ENCODE peak calls at places on chromosomes 7 and 10, in nine cellular contexts. C is uterus, K is IMR-90, O is HFFc6, S is esophagus squamous epithelium, A is Panc1, U is lower lobe of right lung, J is mucosa of descending colon, V is endothelial cell. H is an unnamed sample.

GRCh38 chr7:16912540-16912939 is 30.8 kb upstream of the AGR3 start:
- DNase-seq in C (no peak), K (no peak), O (no peak), S (no peak), A (no peak), U (no peak), J (no peak), V (no peak), H (no peak)

GRCh38 chr7:4694653-4695335 is 12.7 kb downstream of the FOXK1 start:
- DNase-seq in C (peak; percentile 84), K (peak; percentile 86), O (peak; percentile 57), S (no peak), A (no peak), U (no peak), J (peak; percentile 21), V (no peak), H (no peak)

GRCh38 chr7:30922596-30922995 is 10.9 kb downstream of the AQP1 start:
- DNase-seq in C (no peak), K (no peak), O (no peak), S (no peak), A (no peak), U (peak; percentile 24), J (no peak), V (no peak), H (peak; percentile 68)

GRCh38 chr7:30887464-30887872 is 24.2 kb upstream of the AQP1 start:
- DNase-seq in C (no peak), K (no peak), O (no peak), S (no peak), A (no peak), U (no peak), J (no peak), V (no peak), H (no peak)

GRCh38 chr7:132377703-132378584 is 198.3 kb downstream of the PLXNA4 start:
- DNase-seq in C (no peak), K (no peak), O (no peak), S (no peak), A (no peak), U (no peak), J (no peak), V (no peak), H (no peak)

GRCh38 chr7:106664343-106664742 is 3.4 kb upstream of the CCDC71L start:
- DNase-seq in C (no peak), K (no peak), O (no peak), S (no peak), A (no peak), U (no peak), J (no peak), V (no peak), H (no peak)

GRCh38 chr7:155205368-155206285 is 92.1 kb upstream of the INSIG1 start:
- DNase-seq in C (peak; percentile 83), K (peak; percentile 99), O (peak; percentile 98), S (peak; percentile 75), A (peak; percentile 97), U (peak; percentile 89), J (peak; percentile 80), V (no peak), H (peak; percentile 93)

GRCh38 chr7:111424768-111425167 is 137.5 kb downstream of the IMMP2L start:
- DNase-seq in C (no peak), K (peak; percentile 23), O (peak; percentile 52), S (no peak), A (peak; percentile 18), U (no peak), J (no peak), V (no peak), H (no peak)

GRCh38 chr7:7769712-7770111 is 51.3 kb upstream of the RPA3 start:
- DNase-seq in C (no peak), K (no peak), O (no peak), S (no peak), A (no peak), U (no peak), J (no peak), V (no peak), H (no peak)

GRCh38 chr7:68789597-68789996 is 808.7 kb upstream of the AUTS2 start:
- DNase-seq in C (no peak), K (no peak), O (no peak), S (no peak), A (no peak), U (no peak), J (no peak), V (no peak), H (no peak)
- TF ChIP-seq CTCF in C (no peak), K (no peak), O (no peak), S (no peak), A (no peak), U (no peak), J (no peak), V (no peak), H (no peak)

DNA sequence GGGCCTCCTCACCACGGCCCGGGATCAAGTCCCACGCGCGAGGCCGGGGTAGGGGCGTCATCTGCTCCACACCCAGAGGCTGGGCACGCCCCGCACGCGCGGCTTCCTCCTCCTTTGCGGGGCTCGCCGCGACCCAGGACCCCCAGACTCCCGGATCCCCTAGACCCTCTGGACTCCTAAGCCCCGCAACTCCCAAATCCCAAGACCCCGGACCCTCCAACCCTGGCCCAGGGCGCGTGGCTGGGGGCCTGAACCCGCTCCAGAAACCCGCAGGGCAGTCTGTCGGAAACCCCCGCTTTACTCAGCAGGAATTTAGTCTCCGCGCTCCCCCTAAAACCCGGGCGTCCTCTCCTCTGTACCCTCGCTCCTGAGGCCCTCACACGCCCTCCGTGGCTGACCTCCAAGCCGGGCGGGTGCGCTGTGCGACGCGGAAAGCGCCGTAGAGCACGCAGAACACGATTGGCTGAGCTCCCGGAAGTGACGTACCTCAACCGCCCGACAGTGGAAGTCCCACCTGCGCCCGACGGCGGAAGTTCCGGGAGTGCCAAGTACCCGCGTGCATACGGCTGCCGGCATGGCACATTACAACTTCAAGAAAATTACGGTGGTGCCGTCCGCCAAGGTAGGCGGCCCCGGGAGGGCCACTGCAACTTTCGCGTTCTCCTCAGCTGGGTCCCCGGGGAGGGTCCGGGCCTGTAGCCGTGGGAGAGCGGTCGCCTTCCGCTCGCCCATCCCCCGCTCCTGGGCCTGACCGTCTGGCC is at the start of gene GTPBP4:
- DNase-seq in C (peak; percentile 98), K (peak; percentile 97), O (peak; percentile 96), S (peak; percentile 88), A (peak; percentile 69), U (peak; percentile 99), J (peak; percentile 99), V (peak; percentile 88), H (peak; percentile 99)
- TF ChIP-seq CTCF in C (no peak), K (peak; percentile 28), O (peak; percentile 15), S (no peak), A (no peak), U (peak; percentile 18), J (no peak), V (no peak), H (peak; percentile 61)

DNA sequence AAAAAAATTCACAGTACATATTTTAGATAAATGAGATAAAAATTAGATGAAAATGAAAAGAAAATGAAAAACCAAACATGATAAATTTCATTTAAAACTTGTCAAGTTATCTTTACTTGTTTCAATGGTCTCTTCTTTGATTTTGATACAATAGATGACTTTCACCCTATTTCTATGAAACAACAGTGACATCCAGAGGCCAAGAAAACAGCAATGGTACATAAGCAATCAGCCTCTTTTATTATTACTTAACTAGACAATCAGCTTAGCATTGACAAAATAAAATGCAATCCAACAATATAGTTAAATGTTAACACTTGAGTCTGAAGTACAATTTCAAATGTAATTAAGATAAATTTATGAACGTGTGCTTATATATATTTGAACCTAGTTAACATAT is 74.8 kb upstream of the GPR37 start:
- DNase-seq in C (no peak), K (no peak), O (no peak), S (no peak), A (no peak), U (no peak), J (no peak), V (no peak), H (no peak)
- TF ChIP-seq CTCF in C (no peak), K (peak; percentile 32), O (peak; percentile 18), S (no peak), A (no peak), U (no peak), J (no peak), V (no peak), H (peak; percentile 70)

GRCh38 chr10:47021850-47022249 is 110.6 kb downstream of the PTPN20 start:
- DNase-seq in C (peak; percentile 8), K (no peak), O (no peak), S (no peak), A (no peak), U (no peak), J (no peak), V (peak; percentile 3), H (no peak)
- TF ChIP-seq CTCF in C (no peak), K (no peak), O (peak; percentile 67), S (no peak), A (no peak), U (no peak), J (no peak), V (peak; percentile 39), H (no peak)

DNA sequence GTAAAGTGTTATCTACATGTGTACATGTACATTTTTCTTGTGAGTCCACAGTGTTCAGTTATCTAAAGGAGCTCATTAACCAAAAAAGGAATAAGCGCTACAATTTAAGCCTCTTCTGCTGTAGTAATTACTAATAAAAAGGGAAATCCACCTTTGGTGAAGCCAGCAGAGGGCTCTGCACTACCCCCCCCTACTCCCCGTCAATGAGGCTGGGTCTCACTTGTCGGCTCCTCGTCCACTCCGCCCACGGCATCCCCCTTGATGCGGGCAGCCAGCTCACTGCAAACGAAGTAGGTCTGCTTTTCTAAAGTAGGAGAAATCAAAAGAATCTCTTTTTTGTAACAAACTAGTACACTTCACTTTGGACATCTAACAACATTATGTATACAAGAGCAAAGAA is 4.7 kb upstream of the WASHC2A start:
- DNase-seq in C (no peak), K (no peak), O (no peak), S (no peak), A (no peak), U (no peak), J (no peak), V (peak; percentile 60), H (no peak)
- TF ChIP-seq CTCF in C (no peak), K (peak; percentile 7), O (peak; percentile 25), S (no peak), A (no peak), U (no peak), J (no peak), V (no peak), H (no peak)

GRCh38 chr10:53223846-53224245 is 451.3 kb upstream of the MBL2 start:
- DNase-seq in C (no peak), K (no peak), O (no peak), S (no peak), A (no peak), U (no peak), J (no peak), V (no peak), H (no peak)
- TF ChIP-seq CTCF in C (no peak), K (no peak), O (no peak), S (no peak), A (no peak), U (no peak), J (no peak), V (no peak), H (no peak)

DNA sequence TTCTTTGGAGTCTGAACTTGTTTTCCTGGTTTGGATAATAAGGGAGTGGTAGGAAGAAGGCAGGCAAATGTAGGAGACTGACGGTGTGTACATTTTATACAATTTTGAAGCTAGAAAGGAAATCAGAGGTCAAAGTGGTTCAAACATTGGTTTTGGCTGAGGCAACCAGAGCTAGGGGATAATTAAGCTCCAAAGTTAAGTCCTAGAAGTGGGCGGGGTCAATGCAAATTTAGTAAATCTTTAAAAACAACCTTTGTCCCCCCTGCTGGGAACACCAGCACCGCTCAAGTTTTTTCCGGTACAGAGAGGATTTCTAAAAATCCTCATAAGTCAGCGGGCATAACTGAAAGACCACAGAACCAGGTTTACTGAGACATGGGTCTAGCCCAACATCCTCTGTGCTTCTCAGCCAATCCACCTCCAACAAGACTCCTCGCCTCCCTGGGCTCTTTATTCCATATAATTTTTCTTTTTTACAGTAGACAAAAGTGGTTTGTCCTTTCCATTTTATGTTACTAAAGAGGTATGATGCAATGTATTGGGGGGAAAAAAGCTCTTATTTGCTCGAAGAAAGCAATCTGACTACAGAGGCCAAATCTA is 1.7 kb downstream of the GLUD1 start:
- DNase-seq in C (no peak), K (peak; percentile 28), O (peak; percentile 41), S (no peak), A (no peak), U (no peak), J (peak; percentile 71), V (no peak), H (no peak)
- TF ChIP-seq CTCF in C (no peak), K (no peak), O (no peak), S (no peak), A (no peak), U (no peak), J (no peak), V (no peak), H (no peak)

H was measured in chondrocyte.